ENCODE peak calls at places on chromosomes 16 and 17, in seven cellular contexts. C, J, O, A, X, N and E are unnamed samples.

GRCh38 chr17:79991140-79991923 is 44.3 kb downstream of the TBC1D16 start:
- DNase-seq in C (peak; percentile 91), J (no peak), O (peak; percentile 90), A (peak; percentile 88), X (peak; percentile 89), N (peak; percentile 40), E (peak; percentile 91)

GRCh38 chr17:40666366-40666765 is 1.4 kb upstream of the KRT222 start:
- DNase-seq in C (no peak), J (no peak), O (no peak), A (no peak), X (no peak), N (no peak), E (no peak)

GRCh38 chr17:36861531-36861930 is 75.7 kb upstream of the LHX1 start:
- DNase-seq in C (no peak), J (no peak), O (no peak), A (no peak), X (no peak), N (no peak), E (no peak)

GRCh38 chr16:580946-581498 is 8.8 kb upstream of the RAB40C start:
- DNase-seq in C (no peak), J (no peak), O (no peak), A (no peak), X (no peak), N (no peak), E (no peak)

GRCh38 chr16:57041182-57042156 is 50.9 kb upstream of the CPNE2 start:
- DNase-seq in C (peak; percentile 57), J (peak; percentile 79), O (peak; percentile 43), A (peak; percentile 20), X (no peak), N (no peak), E (no peak)

GRCh38 chr17:68456529-68457167 is 648 bp downstream of the WIPI1 start:
- DNase-seq in C (peak; percentile 82), J (no peak), O (peak; percentile 70), A (peak; percentile 84), X (peak; percentile 76), N (peak; percentile 80), E (peak; percentile 92)

GRCh38 chr16:49348408-49349176 is 25.0 kb upstream of the C16orf78 start:
- DNase-seq in C (no peak), J (no peak), O (no peak), A (peak; percentile 13), X (no peak), N (no peak), E (no peak)

GRCh38 chr16:5504028-5504758 is 406.6 kb upstream of the EEF2KMT start:
- DNase-seq in C (no peak), J (no peak), O (peak; percentile 58), A (no peak), X (no peak), N (no peak), E (peak; percentile 72)

GRCh38 chr17:80760501-80760900 is 215.9 kb downstream of the RPTOR start:
- DNase-seq in C (peak; percentile 73), J (peak; percentile 40), O (peak; percentile 77), A (no peak), X (no peak), N (no peak), E (peak; percentile 50)

GRCh38 chr17:50767446-50767845 is at the start of gene ANKRD40CL:
- DNase-seq in C (peak; percentile 63), J (no peak), O (no peak), A (no peak), X (no peak), N (no peak), E (no peak)

GRCh38 chr16:65769055-65769465 is 597.4 kb upstream of the CDH5 start:
- DNase-seq in C (no peak), J (no peak), O (no peak), A (no peak), X (no peak), N (no peak), E (no peak)

GRCh38 chr17:74199306-74200092 is 4.0 kb upstream of the RPL38 start:
- DNase-seq in C (peak; percentile 72), J (no peak), O (peak; percentile 77), A (peak; percentile 73), X (peak; percentile 52), N (peak; percentile 47), E (peak; percentile 72)

GRCh38 chr16:57609541-57610401 is 18.7 kb upstream of the ADGRG1 start:
- DNase-seq in C (peak; percentile 56), J (peak; percentile 83), O (peak; percentile 79), A (no peak), X (no peak), N (no peak), E (peak; percentile 42)

GRCh38 chr16:59385953-59386352 is 651.8 kb upstream of the GOT2 start:
- DNase-seq in C (no peak), J (no peak), O (no peak), A (no peak), X (no peak), N (no peak), E (no peak)

GRCh38 chr16:50440531-50440930 is 71.7 kb upstream of the BRD7 start:
- DNase-seq in C (no peak), J (no peak), O (no peak), A (no peak), X (no peak), N (no peak), E (no peak)

GRCh38 chr16:11273721-11274324 is 394 bp upstream of the PRM3 start:
- DNase-seq in C (no peak), J (no peak), O (no peak), A (peak; percentile 16), X (no peak), N (no peak), E (no peak)

GRCh38 chr17:36817483-36818048 is 119.7 kb upstream of the LHX1 start:
- DNase-seq in C (no peak), J (no peak), O (no peak), A (no peak), X (no peak), N (no peak), E (no peak)

GRCh38 chr16:90020838-90021382 is 1.7 kb upstream of the DBNDD1 start:
- DNase-seq in C (no peak), J (no peak), O (no peak), A (no peak), X (no peak), N (no peak), E (no peak)

GRCh38 chr17:78794399-78794798 is 12.3 kb upstream of the CYTH1 start:
- DNase-seq in C (no peak), J (no peak), O (no peak), A (no peak), X (no peak), N (no peak), E (no peak)

GRCh38 chr16:67169642-67170167 is 633 bp upstream of the NOL3 start:
- DNase-seq in C (peak; percentile 38), J (no peak), O (no peak), A (peak; percentile 50), X (peak; percentile 58), N (no peak), E (no peak)

GRCh38 chr16:6977906-6978305 is 354.7 kb upstream of the RBFOX1 start:
- DNase-seq in C (no peak), J (no peak), O (no peak), A (no peak), X (no peak), N (no peak), E (no peak)

GRCh38 chr17:28327709-28328108 is 7.6 kb downstream of the IFT20 start:
- DNase-seq in C (no peak), J (no peak), O (no peak), A (peak; percentile 53), X (no peak), N (no peak), E (no peak)

GRCh38 chr16:81394966-81395655 is 49.5 kb upstream of the CMIP start:
- DNase-seq in C (no peak), J (no peak), O (peak; percentile 65), A (no peak), X (no peak), N (no peak), E (no peak)

GRCh38 chr16:31117384-31118222 is at the start of gene KAT8:
- DNase-seq in C (peak; percentile 99), J (peak; percentile 72), O (peak; percentile 99), A (peak; percentile 98), X (peak; percentile 99), N (peak; percentile 97), E (peak; percentile 99)
- TF ChIP-seq EP300 in C (peak; percentile 80), J (no peak), O (peak; percentile 65), A (no peak), X (peak; percentile 32), N (peak; percentile 69), E (no peak)

GRCh38 chr16:75261590-75262078 is 10.2 kb upstream of the BCAR1 start:
- DNase-seq in C (no peak), J (no peak), O (no peak), A (no peak), X (no peak), N (no peak), E (no peak)
- TF ChIP-seq POLR2A in C (no peak), J (no peak), O (no peak), A (no peak), X (no peak), N (no peak), E (no peak)

GRCh38 chr17:31476525-31477416 is 85.3 kb downstream of the RAB11FIP4 start:
- DNase-seq in C (no peak), J (no peak), O (peak; percentile 47), A (no peak), X (no peak), N (no peak), E (no peak)

GRCh38 chr17:31475378-31476162 is 84.1 kb downstream of the RAB11FIP4 start:
- DNase-seq in C (no peak), J (no peak), O (no peak), A (no peak), X (no peak), N (no peak), E (no peak)

GRCh38 chr17:31479524-31479923 is 88.0 kb downstream of the RAB11FIP4 start:
- DNase-seq in C (no peak), J (no peak), O (no peak), A (no peak), X (no peak), N (no peak), E (no peak)

GRCh38 chr17:31479009-31479408 is 87.5 kb downstream of the RAB11FIP4 start:
- DNase-seq in C (no peak), J (no peak), O (no peak), A (no peak), X (no peak), N (no peak), E (no peak)

DNA sequence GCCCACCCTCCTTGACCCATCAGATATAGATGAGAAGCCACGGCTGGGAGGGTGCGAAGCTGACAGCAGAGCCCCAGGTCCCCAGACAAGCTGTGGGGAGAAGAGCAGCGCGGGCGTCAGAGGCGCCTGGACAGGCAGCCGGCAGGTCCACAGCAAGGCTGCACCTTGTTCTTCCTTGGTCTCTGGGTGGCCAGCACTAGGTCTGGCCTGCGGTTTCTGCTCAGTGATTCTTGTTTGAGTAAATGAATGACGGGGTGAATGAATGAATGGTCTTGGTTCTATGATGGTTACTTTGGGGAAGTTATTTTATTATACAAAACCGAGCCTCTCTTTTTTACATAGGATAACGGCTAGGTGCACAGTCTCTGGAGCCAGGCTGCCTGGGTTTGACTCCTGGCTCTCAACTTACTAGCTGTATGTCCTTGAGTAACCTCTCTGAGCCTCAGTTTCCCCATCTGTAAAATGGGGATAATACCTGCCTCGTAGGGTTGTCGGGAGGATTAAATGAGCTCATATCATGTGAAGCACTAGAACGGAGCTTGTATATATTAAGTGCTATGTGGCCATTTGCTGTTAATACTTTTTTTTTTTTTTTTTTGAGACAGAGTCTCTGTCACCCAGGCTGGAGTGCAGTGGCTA is 86.1 kb downstream of the RAB11FIP4 start:
- DNase-seq in C (no peak), J (no peak), O (no peak), A (no peak), X (no peak), N (no peak), E (no peak)
- H3K9me3 ChIP-seq in C (no peaks in the 10 kb centered on the region), J (no peaks in the 10 kb centered on the region), O (no peaks in the 10 kb centered on the region), A (no peaks in the 10 kb centered on the region), X (no peaks in the 10 kb centered on the region), N (no peaks in the 10 kb centered on the region), E (no peaks in the 10 kb centered on the region)

GRCh38 chr16:86470964-86471363 is 39.4 kb upstream of the FOXF1 start:
- DNase-seq in C (no peak), J (no peak), O (no peak), A (no peak), X (no peak), N (no peak), E (no peak)
- TF ChIP-seq EP300 in C (no peak), J (no peak), O (no peak), A (no peak), X (no peak), N (no peak), E (no peak)